ENCODE peak calls at places on chromosomes 16 and 17, in five cellular contexts. D is GF-D8; U is CD8-positive, alpha-beta memory T cell; G is stimulated activated CD4-positive, alpha-beta T cell treated with anti-CD3 and anti-CD28 coated beads, TNF-alpha, amount 100 ng/mL, for 4 hours; F is GM04504. C is an unnamed sample.

GRCh38 chr16:89864421-89864820 is 9.0 kb upstream of the TCF25 start:
- DNase-seq in D (no peak), U (no peak), G (no peak), F (no peak), C (no peak)

GRCh38 chr16:71214771-71215381 is 15.6 kb downstream of the HYDIN start:
- DNase-seq in D (no peak), U (no peak), G (no peak), F (no peak), C (no peak)

GRCh38 chr17:7834554-7834890 is 505 bp downstream of the KDM6B start:
- DNase-seq in D (no peak), U (no peak), G (no peak), F (no peak), C (no peak)

GRCh38 chr17:6843241-6843890 is 11.8 kb upstream of the TEKT1 start:
- DNase-seq in D (peak), U (peak), G (no peak), F (no peak), C (peak)

GRCh38 chr17:708132-708531 is 6.5 kb downstream of the VPS53 start:
- DNase-seq in D (no peak), U (no peak), G (no peak), F (no peak), C (no peak)

GRCh38 chr17:45653616-45654015 is 130.5 kb upstream of the CRHR1 start:
- DNase-seq in D (no peak), U (no peak), G (no peak), F (no peak), C (no peak)

GRCh38 chr16:2022723-2023097 is 3.1 kb downstream of the NPW start:
- DNase-seq in D (no peak), U (no peak), G (no peak), F (no peak), C (peak)

GRCh38 chr17:57954421-57955182 is 610 bp downstream of the CUEDC1 start:
- DNase-seq in D (no peak), U (no peak), G (no peak), F (no peak), C (no peak)

GRCh38 chr17:6374761-6375312 is 60.1 kb downstream of the AIPL1 start:
- DNase-seq in D (no peak), U (no peak), G (peak), F (no peak), C (no peak)

GRCh38 chr17:50547035-50547735 is at the start of gene SPATA20:
- DNase-seq in D (peak), U (peak), G (peak), F (peak), C (peak)

GRCh38 chr17:73142763-73143395 is 21.9 kb upstream of the SSTR2 start:
- DNase-seq in D (peak), U (no peak), G (no peak), F (no peak), C (peak)

GRCh38 chr16:658679-659571 is 9.0 kb upstream of the RHOT2 start:
- DNase-seq in D (no peak), U (no peak), G (no peak), F (no peak), C (no peak)

GRCh38 chr17:29674270-29674669 is 51.6 kb upstream of the CORO6 start:
- DNase-seq in D (peak), U (no peak), G (no peak), F (no peak), C (peak)